ENCODE peak calls at places on chromosomes 3 and 15, in six cellular contexts. P is PC-3, J is GM23338, W is HCT116, T is fibroblast of lung, Z is hepatocyte. S is an unnamed sample. For H3K4me1, the result is how much of the 10 kb centered on the place peaks cover.

GRCh38 chr3:177358968-177359600 is 161.8 kb upstream of the TBL1XR1 start:
- DNase-seq in P (peak), J (peak), W (peak), T (no peak), Z (peak), S (peak)

GRCh38 chr3:39965997-39966396 is 156.6 kb downstream of the MYRIP start:
- DNase-seq in P (no peak), J (no peak), W (no peak), T (no peak), Z (no peak), S (no peak)

GRCh38 chr3:149610351-149611105 is 47.3 kb downstream of the WWTR1 start:
- DNase-seq in P (no peak), J (no peak), W (no peak), T (peak), Z (peak), S (no peak)

GRCh38 chr15:91857772-91858171 is 4.3 kb downstream of the SLCO3A1 start:
- DNase-seq in P (no peak), J (no peak), W (no peak), T (no peak), Z (no peak), S (no peak)

GRCh38 chr3:101966202-101966722 is 116.9 kb downstream of the NFKBIZ start:
- DNase-seq in P (no peak), J (no peak), W (no peak), T (peak), Z (no peak), S (no peak)

GRCh38 chr3:136818191-136818850 is 605 bp upstream of the SLC35G2 start:
- DNase-seq in P (peak), J (peak), W (peak), T (peak), Z (no peak), S (no peak)

GRCh38 chr15:79051941-79052731 is 38.4 kb downstream of the RASGRF1 start:
- DNase-seq in P (no peak), J (no peak), W (no peak), T (no peak), Z (no peak), S (no peak)

GRCh38 chr15:75836953-75837321 is 6.3 kb upstream of the UBE2Q2 start:
- DNase-seq in P (peak), J (no peak), W (no peak), T (peak), Z (no peak), S (peak)

GRCh38 chr3:189404797-189405484 is 226.2 kb upstream of the TP63 start:
- DNase-seq in P (no peak), J (no peak), W (no peak), T (no peak), Z (no peak), S (no peak)

GRCh38 chr3:115381573-115381912 is 234.5 kb upstream of the ZBTB20 start:
- DNase-seq in P (no peak), J (no peak), W (no peak), T (peak), Z (no peak), S (no peak)

GRCh38 chr3:195873971-195874370 is 34.4 kb downstream of the TNK2 start:
- DNase-seq in P (peak), J (no peak), W (no peak), T (no peak), Z (no peak), S (peak)

GRCh38 chr3:197320582-197320981 is 22.2 kb upstream of the DLG1 start:
- DNase-seq in P (no peak), J (no peak), W (no peak), T (no peak), Z (no peak), S (no peak)

GRCh38 chr3:6807967-6808588 is 52.8 kb upstream of the GRM7 start:
- DNase-seq in P (peak), J (peak), W (no peak), T (no peak), Z (peak), S (peak)

GRCh38 chr15:89998141-89998661 is 2.9 kb upstream of the ZNF710 start:
- DNase-seq in P (peak), J (no peak), W (peak), T (peak), Z (peak), S (peak)

GRCh38 chr15:49622561-49622960 is 1.7 kb downstream of the DTWD1 start:
- DNase-seq in P (no peak), J (peak), W (no peak), T (no peak), Z (no peak), S (no peak)
- H3K4me1 ChIP-seq in P (under half), J (under half), W (under half), T (under half), Z (under half), S (under half)

GRCh38 chr3:147360936-147361670 is 45.2 kb downstream of the ZIC4 start:
- DNase-seq in P (no peak), J (peak), W (no peak), T (no peak), Z (peak), S (no peak)
- TF ChIP-seq EZH2 in P (peak), J (no peak), W (no peak), T (peak), Z (no peak), S (no peak)

GRCh38 chr15:77064539-77065308 is 6.2 kb downstream of the TSPAN3 start:
- DNase-seq in P (peak), J (no peak), W (no peak), T (no peak), Z (peak), S (peak)
- H3K4me1 ChIP-seq in P (half or more), J (under half), W (under half), T (under half), Z (half or more), S (under half)

GRCh38 chr3:53544357-53544756 is 49.9 kb downstream of the CACNA1D start:
- DNase-seq in P (no peak), J (no peak), W (no peak), T (no peak), Z (no peak), S (peak)

GRCh38 chr3:53547327-53547726 is 52.9 kb downstream of the CACNA1D start:
- DNase-seq in P (no peak), J (no peak), W (no peak), T (no peak), Z (no peak), S (no peak)

GRCh38 chr3:53551324-53551723 is 56.9 kb downstream of the CACNA1D start:
- DNase-seq in P (no peak), J (no peak), W (no peak), T (no peak), Z (no peak), S (peak)

GRCh38 chr3:53550005-53550620 is 55.7 kb downstream of the CACNA1D start:
- DNase-seq in P (no peak), J (no peak), W (no peak), T (no peak), Z (no peak), S (no peak)

DNA sequence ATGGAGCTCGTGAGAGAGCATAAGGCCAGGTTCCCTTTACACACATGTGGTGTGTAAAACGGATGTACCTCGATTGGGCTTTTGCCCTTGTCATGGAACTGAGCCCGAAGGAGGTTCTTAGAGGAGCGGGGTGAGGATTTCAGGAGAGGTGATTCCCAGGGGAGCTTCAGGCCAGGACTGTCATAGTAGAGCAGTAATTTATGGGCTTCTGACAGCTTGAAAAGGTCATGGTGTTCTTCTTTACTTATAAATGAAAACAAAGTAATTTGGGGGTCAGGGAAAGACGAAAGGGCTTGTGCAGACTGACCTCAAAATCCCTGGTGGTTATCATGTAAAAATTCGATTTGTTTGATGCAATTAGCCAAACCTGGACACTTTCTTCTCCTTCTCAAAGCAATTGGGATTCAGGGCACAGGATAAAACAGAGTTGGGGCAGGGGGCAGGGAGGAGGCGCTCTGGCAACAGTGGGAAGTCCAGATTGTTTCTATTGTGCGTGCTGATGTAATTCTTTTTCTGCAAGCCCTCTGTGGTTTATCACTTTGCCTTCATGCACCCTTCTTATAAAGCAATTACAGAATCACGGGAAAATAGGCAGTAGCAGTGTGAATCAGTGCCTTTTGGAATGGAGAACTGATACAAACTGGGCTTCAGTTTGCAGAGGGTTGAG is 51.1 kb downstream of the CACNA1D start:
- DNase-seq in P (no peak), J (no peak), W (no peak), T (no peak), Z (no peak), S (no peak)
- TF ChIP-seq EZH2 in P (no peak), J (no peak), W (no peak), T (no peak), Z (no peak), S (no peak)

S was measured in mammary epithelial cell.